ENCODE peak calls at places on chromosomes 13 and 19, in eight cellular contexts. R is left lung, M is right lobe of liver, U is cardiac fibroblast, G is lower leg skin, F is kidney epithelial cell, J is heart left ventricle, D is sigmoid colon. H is an unnamed sample.

GRCh38 chr13:32264407-32264806 is 50.8 kb downstream of the ZAR1L start:
- DNase-seq in R (peak; percentile 43), M (no peak), U (peak; percentile 82), G (peak; percentile 44), F (no peak), J (peak; percentile 87), D (peak; percentile 85), H (no peak)

GRCh38 chr13:51148952-51149573 is 38.0 kb upstream of the C13orf42 start:
- DNase-seq in R (no peak), M (no peak), U (peak; percentile 77), G (no peak), F (no peak), J (no peak), D (no peak), H (no peak)

GRCh38 chr19:53511933-53512374 is 26.0 kb upstream of the ZNF331 start:
- DNase-seq in R (peak; percentile 45), M (no peak), U (peak; percentile 78), G (no peak), F (no peak), J (peak; percentile 58), D (peak; percentile 74), H (peak; percentile 38)

GRCh38 chr19:29878973-29879654 is 62.9 kb upstream of the URI1 start:
- DNase-seq in R (no peak), M (no peak), U (peak; percentile 43), G (peak; percentile 77), F (no peak), J (no peak), D (no peak), H (no peak)

GRCh38 chr19:5434351-5434917 is 20.8 kb upstream of the ZNRF4 start:
- DNase-seq in R (no peak), M (no peak), U (no peak), G (no peak), F (no peak), J (no peak), D (no peak), H (no peak)

GRCh38 chr13:81377926-81378325 is 1037.0 kb upstream of the SPRY2 start:
- DNase-seq in R (no peak), M (no peak), U (no peak), G (no peak), F (peak; percentile 2), J (no peak), D (no peak), H (no peak)

GRCh38 chr13:73715910-73716257 is 418.3 kb downstream of the KLF12 start:
- DNase-seq in R (no peak), M (no peak), U (peak; percentile 28), G (no peak), F (no peak), J (no peak), D (no peak), H (no peak)

GRCh38 chr19:4980087-4980486 is 11.2 kb downstream of the KDM4B start:
- DNase-seq in R (no peak), M (no peak), U (peak; percentile 28), G (no peak), F (peak; percentile 42), J (no peak), D (no peak), H (no peak)

GRCh38 chr19:38004505-38005223 is 97.7 kb downstream of the SIPA1L3 start:
- DNase-seq in R (peak; percentile 80), M (no peak), U (peak; percentile 99), G (peak; percentile 93), F (peak; percentile 94), J (peak; percentile 89), D (peak; percentile 93), H (no peak)

GRCh38 chr19:2820112-2820702 is 539 bp downstream of the ZNF554 start:
- DNase-seq in R (peak; percentile 32), M (no peak), U (no peak), G (no peak), F (no peak), J (no peak), D (no peak), H (no peak)

GRCh38 chr13:51768378-51768921 is 35.5 kb downstream of the DHRS12 start:
- DNase-seq in R (no peak), M (no peak), U (no peak), G (no peak), F (no peak), J (no peak), D (no peak), H (no peak)

GRCh38 chr13:44934724-44935123 is 54.5 kb downstream of the NUFIP1 start:
- DNase-seq in R (no peak), M (no peak), U (peak; percentile 87), G (no peak), F (peak; percentile 47), J (no peak), D (no peak), H (no peak)

GRCh38 chr13:20125783-20126165 is 35.1 kb downstream of the GJA3 start:
- DNase-seq in R (no peak), M (no peak), U (no peak), G (no peak), F (no peak), J (no peak), D (no peak), H (no peak)

GRCh38 chr19:8342684-8343482 is at the start of gene KANK3:
- DNase-seq in R (peak; percentile 97), M (peak; percentile 100), U (peak; percentile 97), G (peak; percentile 92), F (peak; percentile 80), J (peak; percentile 99), D (peak; percentile 95), H (peak; percentile 78)
- H3K4me3 ChIP-seq in R (peak within 1 kb of the TSS; percentile 57), M (peak within 1 kb of the TSS; percentile 55), U (peak within 1 kb of the TSS; percentile 55), G (peak within 1 kb of the TSS; percentile 4), F (peak within 1 kb of the TSS; percentile 38), J (peak within 1 kb of the TSS; percentile 70), D (peak within 1 kb of the TSS; percentile 49), H (peak within 1 kb of the TSS; percentile 72)

GRCh38 chr19:47447470-47448359 is 24.0 kb downstream of the SLC8A2 start:
- DNase-seq in R (no peak), M (peak; percentile 53), U (peak; percentile 47), G (no peak), F (no peak), J (no peak), D (no peak), H (peak; percentile 33)

GRCh38 chr19:47445527-47445926 is 26.2 kb downstream of the SLC8A2 start:
- DNase-seq in R (no peak), M (peak; percentile 1), U (no peak), G (no peak), F (no peak), J (no peak), D (no peak), H (no peak)

GRCh38 chr19:47446534-47447469 is 24.9 kb downstream of the SLC8A2 start:
- DNase-seq in R (no peak), M (peak; percentile 45), U (peak; percentile 18), G (no peak), F (no peak), J (no peak), D (no peak), H (no peak)

GRCh38 chr19:47444388-47444821 is 25.1 kb upstream of the MEIS3 start:
- DNase-seq in R (no peak), M (peak; percentile 31), U (no peak), G (no peak), F (no peak), J (no peak), D (no peak), H (no peak)

GRCh38 chr19:47445937-47446402 is 25.7 kb downstream of the SLC8A2 start:
- DNase-seq in R (peak; percentile 47), M (peak; percentile 54), U (no peak), G (no peak), F (no peak), J (no peak), D (no peak), H (peak; percentile 35)
- H3K4me3 ChIP-seq in R (no peak overlapping the region), M (no peak overlapping the region), U (no peak overlapping the region), G (no peak overlapping the region), F (no peak overlapping the region), J (no peak overlapping the region), D (no peak overlapping the region), H (peak overlapping the region; percentile 4)

DNA sequence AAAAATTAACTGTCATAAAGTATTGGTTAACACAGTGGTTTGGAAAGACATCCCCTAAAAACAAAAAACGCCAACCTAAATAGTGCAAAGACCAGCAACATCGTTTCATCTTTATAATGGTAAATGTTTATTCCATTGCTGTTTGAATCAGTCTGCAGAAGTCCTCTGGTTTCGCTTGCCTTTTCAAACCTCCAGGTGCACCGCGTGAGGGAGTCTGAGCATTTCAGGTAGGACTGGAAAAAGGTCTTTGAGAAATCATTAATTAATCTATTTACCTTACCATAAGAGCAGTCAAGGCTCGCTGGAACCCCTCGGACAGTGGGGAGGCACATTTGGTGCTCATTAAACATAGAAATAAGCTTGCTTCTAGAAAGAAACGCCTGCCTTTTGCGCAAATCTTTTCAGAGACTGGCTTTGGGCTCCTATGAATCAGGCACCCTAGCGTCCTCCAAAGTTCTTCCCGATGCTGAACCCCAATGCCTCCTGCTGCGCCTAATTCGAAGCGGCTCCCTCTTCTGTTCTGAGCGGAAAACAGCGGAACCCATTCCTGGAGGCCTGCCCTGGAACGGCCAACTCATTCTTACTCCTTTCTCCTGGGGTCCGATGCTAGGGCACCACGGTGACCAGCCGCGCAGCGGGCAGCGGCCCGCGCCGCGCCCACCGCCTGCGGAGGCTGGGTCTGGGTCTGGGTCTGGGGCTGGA is 942 bp upstream of the MTUS2 start:
- DNase-seq in R (no peak), M (no peak), U (peak; percentile 39), G (no peak), F (no peak), J (no peak), D (no peak), H (no peak)
- H3K4me3 ChIP-seq in R (peak overlapping the region; percentile 9), M (peak overlapping the region; percentile 33), U (no peak overlapping the region), G (no peak overlapping the region), F (no peak overlapping the region), J (peak overlapping the region; percentile 8), D (peak overlapping the region; percentile 57), H (no peak overlapping the region)

DNA sequence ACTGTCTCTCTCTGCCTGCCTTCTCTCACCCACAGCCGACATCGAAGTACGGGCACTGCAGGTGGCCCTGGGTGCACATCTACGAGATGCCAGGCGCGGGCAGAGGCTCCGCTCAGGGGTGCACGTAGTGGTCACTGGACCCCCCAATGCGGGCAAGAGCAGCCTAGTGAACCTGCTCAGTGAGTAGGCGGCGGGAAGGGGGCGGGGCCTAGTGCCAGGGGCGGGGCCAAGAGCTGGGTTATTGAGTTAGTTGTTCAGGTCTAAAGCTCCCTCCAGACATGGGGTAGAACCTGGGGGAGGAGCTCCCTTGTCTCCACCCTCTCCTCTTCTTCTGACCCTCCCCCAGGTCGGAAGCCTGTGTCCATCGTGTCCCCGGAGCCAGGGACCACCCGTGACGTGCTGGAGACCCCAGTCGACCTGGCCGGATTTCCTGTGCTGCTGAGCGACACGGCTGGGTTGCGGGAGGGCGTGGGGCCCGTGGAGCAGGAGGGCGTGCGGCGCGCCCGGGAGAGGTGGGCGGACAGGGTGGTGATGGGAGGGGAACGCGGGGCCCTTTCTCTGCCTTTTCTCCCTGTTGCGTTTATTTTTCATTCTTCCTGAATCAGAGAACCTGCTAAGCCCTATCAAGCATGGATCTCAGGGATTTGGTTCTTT is 1.9 kb downstream of the GTPBP3 start:
- DNase-seq in R (peak; percentile 34), M (no peak), U (no peak), G (no peak), F (no peak), J (no peak), D (no peak), H (no peak)
- H3K4me3 ChIP-seq in R (no peak overlapping the region), M (no peak overlapping the region), U (no peak overlapping the region), G (no peak overlapping the region), F (no peak overlapping the region), J (no peak overlapping the region), D (no peak overlapping the region), H (no peak overlapping the region)

GRCh38 chr13:110525328-110526319 is 35.9 kb downstream of the RAB20 start:
- DNase-seq in R (peak; percentile 72), M (peak; percentile 57), U (no peak), G (no peak), F (no peak), J (peak; percentile 83), D (peak; percentile 60), H (no peak)
- H3K4me3 ChIP-seq in R (no peak overlapping the region), M (no peak overlapping the region), U (no peak overlapping the region), G (no peak overlapping the region), F (no peak overlapping the region), J (no peak overlapping the region), D (no peak overlapping the region), H (no peak overlapping the region)